ENCODE peak calls at places on chromosomes 3 and 15, in four cellular contexts. C, D, R and Q are unnamed samples.

GRCh38 chr3:151476344-151477018 is 15.6 kb upstream of the IGSF10 start:
- DNase-seq in C (no peak), D (no peak), R (no peak), Q (no peak)

GRCh38 chr15:73910904-73911303 is 15.4 kb upstream of the LOXL1 start:
- DNase-seq in R (no peak), D (no peak), C (no peak), Q (no peak)

GRCh38 chr3:172511783-172512357 is 11.4 kb downstream of the TNFSF10 start:
- DNase-seq in C (no peak), D (no peak), R (no peak), Q (no peak)

GRCh38 chr3:71062920-71063767 is 520.4 kb downstream of the FOXP1 start:
- DNase-seq in R (no peak), D (no peak), C (no peak), Q (peak)

GRCh38 chr3:37129871-37130270 is 44.5 kb downstream of the LRRFIP2 start:
- DNase-seq in D (no peak), C (no peak), R (no peak), Q (peak)

GRCh38 chr15:83174891-83175290 is 32.7 kb downstream of the HDGFL3 start:
- DNase-seq in C (no peak), R (no peak), D (no peak), Q (peak)

GRCh38 chr3:14598143-14598569 is 53.4 kb upstream of the CCDC174 start:
- DNase-seq in C (no peak), D (no peak), R (peak), Q (peak)

GRCh38 chr3:152258448-152259302 is 10.1 kb upstream of the MBNL1 start:
- DNase-seq in D (peak), R (no peak), C (peak), Q (peak)

GRCh38 chr15:84752700-84753099 is 4.3 kb downstream of the ZNF592 start:
- DNase-seq in D (no peak), R (no peak), C (no peak), Q (peak)

GRCh38 chr15:40045572-40046217 is 6.7 kb upstream of the SRP14 start:
- DNase-seq in C (no peak), R (no peak), D (no peak), Q (no peak)
- H3K4me3 ChIP-seq in C (no peak), R (no peak), D (peak), Q (no peak)

DNA sequence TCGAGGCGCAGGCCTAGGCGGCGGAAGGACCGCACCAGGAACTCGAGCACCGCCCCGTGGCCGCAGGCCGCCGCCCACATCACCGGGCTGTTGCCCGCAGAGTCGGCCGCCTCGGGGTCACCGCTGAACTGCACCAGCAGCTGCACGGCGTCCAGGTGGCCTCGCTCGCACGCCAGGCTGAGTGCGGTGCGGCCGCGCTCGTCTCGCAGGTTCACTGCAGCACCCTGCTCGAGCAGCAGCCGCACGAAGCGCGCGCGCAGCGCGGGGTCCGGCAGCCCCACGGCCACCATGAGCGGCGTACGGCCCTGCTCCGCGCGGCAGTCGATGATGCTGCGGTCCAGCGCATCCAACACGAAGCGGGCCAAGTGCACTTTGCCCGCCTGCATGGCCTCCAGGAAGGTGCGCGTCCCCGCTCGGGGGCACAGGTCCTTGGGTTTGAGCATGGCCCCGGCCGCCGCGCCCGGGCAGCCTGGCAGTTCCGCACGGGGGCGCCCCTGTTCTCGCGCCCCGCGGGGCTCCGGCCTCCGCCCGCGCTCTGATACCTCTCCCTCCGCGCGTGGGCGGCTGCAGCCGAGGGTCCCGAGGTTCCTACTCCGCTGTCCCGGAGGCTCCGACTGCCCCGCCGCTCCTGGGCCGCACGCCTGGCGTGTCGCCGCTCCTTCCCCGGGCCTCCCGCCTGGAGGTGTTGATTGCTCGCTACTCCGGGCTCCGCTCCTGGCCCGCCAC is 557 bp downstream of the ANKRD63 start:
- DNase-seq in D (no peak), C (no peak), R (peak), Q (no peak)
- TF ChIP-seq CTCF in D (peak), C (peak), R (peak), Q (no peak)

GRCh38 chr3:98556164-98557130 is 24.7 kb downstream of the GPR15 start:
- DNase-seq in R (no peak), D (no peak), C (no peak), Q (no peak)

GRCh38 chr3:98555025-98555379 is 23.2 kb downstream of the GPR15 start:
- DNase-seq in C (no peak), D (no peak), R (no peak), Q (no peak)

GRCh38 chr3:98553751-98554150 is 22.0 kb downstream of the GPR15 start:
- DNase-seq in C (no peak), R (no peak), D (no peak), Q (no peak)

GRCh38 chr3:98553021-98553563 is 21.3 kb downstream of the GPR15 start:
- DNase-seq in R (no peak), D (no peak), C (no peak), Q (no peak)

GRCh38 chr3:98554580-98554979 is 22.8 kb downstream of the GPR15 start:
- DNase-seq in D (no peak), R (no peak), C (no peak), Q (no peak)
- H3K4me3 ChIP-seq in D (no peak), R (no peak), C (no peak), Q (no peak)

DNA sequence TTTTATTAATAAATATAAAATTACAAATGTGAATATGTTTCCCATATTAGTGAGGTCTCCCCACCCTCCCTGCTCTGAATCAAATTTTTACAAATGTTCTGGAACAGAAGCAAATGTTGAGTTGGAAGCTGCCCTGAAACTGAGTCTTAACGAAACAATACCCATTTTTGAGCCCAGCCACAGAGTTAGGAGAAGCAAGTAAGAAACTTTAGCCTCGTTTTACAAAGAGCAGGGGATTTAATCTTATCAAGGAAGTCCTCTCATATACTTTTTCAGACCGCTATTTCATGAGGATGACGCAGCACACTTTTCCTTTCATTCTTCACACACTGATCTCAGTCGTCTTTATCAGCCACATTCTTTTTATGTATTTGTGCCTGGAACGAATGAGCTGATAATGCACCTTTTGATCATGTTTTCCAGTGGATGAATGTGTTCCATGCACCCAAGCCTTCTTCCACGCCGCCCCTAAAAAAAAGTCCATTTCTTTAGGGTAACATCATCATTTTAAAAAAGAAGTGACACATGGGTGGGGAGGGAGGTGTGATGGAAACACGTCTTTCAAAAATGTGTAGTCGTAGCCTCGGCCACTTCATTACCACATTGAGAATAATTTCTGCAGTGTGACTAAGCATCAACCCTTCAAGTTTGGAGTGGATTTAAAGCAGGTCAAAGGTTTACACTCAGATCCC is 48.1 kb downstream of the SETMAR start:
- DNase-seq in D (no peak), R (no peak), C (no peak), Q (peak)
- TF ChIP-seq CTCF in D (no peak), R (no peak), C (peak), Q (no peak)

GRCh38 chr15:74957301-74958035 is 896 bp upstream of the RPP25 start:
- DNase-seq in C (no peak), R (peak), D (peak), Q (peak)

GRCh38 chr15:74954515-74954914 is 2.1 kb downstream of the RPP25 start:
- DNase-seq in D (no peak), R (peak), C (peak), Q (no peak)

GRCh38 chr15:74955796-74956647 is 550 bp downstream of the RPP25 start:
- DNase-seq in C (peak), D (peak), R (peak), Q (peak)

GRCh38 chr15:74956648-74957300 is at the start of gene RPP25:
- DNase-seq in R (peak), D (peak), C (peak), Q (peak)

DNA sequence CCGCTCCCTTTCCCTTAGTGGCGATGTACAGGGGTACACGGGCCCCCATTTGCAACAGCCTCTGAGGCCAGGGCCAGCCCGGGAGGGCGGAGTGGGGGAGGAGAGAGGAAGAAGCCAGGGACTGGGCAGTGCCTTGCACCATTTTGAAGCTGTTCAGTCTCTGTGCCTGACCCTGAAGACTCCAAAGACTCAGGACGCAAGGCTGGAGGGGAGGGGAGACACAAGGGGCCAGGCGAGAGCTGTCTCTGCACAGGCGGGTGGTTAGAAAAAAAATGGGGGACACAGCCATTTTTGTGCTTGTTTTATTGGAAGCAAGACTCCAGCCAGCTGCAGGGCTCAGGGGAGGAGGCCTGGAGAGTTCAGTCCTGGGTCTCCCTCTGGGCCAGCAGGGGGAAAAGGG is 1.6 kb downstream of the RPP25 start:
- DNase-seq in R (no peak), C (peak), D (no peak), Q (no peak)
- H3K4me3 ChIP-seq in R (peak), C (peak), D (peak), Q (no peak)

DNA sequence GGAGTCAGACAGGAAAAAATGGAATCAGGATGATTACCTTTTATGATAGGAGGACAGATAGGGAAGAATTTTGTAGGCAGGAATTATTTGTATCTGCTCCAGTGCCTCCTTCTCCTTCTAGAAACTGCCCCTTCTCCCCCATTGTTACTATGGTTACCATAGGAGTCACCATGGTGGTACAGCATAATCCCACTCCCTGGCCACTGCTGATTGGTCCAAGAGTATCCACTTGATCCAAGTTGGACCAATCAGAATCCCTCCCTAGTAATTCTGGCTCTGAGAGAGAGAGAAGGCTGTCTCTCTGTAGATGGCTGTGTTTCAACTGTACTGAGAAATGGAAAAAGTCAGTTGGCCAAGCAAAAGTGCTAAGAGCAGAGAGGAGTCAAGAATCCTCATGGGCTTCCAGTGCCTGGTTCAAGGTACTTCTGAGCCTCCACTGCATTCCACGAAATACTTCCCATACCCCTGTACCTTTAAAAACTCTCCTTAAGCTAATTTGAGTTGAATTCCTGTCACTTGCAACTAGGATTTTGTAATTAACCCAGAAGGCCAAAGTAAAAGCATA is 120.6 kb upstream of the SPATA12 start:
- DNase-seq in D (no peak), C (no peak), R (peak), Q (no peak)
- TF ChIP-seq CTCF in D (no peak), C (no peak), R (no peak), Q (no peak)

DNA sequence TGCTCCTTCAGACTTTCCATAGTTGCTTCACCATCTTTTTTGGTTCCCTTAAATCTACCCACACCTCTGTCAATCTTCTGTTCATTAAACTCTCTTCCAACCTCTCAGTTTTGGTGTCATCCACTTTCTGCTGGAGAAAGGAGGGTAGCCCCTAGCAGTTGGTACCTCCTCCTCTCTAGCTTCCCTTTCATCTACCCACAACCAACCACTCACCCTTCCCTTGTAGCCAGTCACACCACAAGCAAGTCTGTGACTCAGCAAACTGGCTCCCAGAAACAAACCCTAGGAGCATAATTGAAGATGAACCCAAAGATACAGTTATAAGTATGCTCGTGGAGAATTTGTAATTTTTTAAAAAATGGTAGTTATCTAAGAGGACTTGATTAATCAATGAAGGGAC is 318.6 kb downstream of the FHIT start:
- DNase-seq in R (no peak), D (no peak), C (no peak), Q (peak)
- H3K4me3 ChIP-seq in R (no peak), D (no peak), C (no peak), Q (no peak)